ENCODE peak calls at places on chromosomes 6 and 20, in four cellular contexts. One of them, this sample, is unnamed. For H3K27me3, the result is how much of the 10 kb centered on the place peaks cover.

GRCh38 chr20:3681931-3682820 is at the start of gene ADAM33:
- DNase-seq in left ventricle myocardium inferior: peak
- DNase-seq in mesendoderm: no peak
- DNase-seq in heart right ventricle: peak
- DNase-seq in this sample: no peak

GRCh38 chr20:35317416-35317815 is 25.2 kb upstream of the FAM83C start:
- DNase-seq in left ventricle myocardium inferior: no peak
- DNase-seq in heart right ventricle: no peak
- DNase-seq in mesendoderm: no peak
- DNase-seq in this sample: no peak

GRCh38 chr6:74519172-74519571 is 686.7 kb downstream of the COL12A1 start:
- DNase-seq in heart right ventricle: no peak
- DNase-seq in mesendoderm: no peak
- DNase-seq in left ventricle myocardium inferior: no peak
- DNase-seq in this sample: no peak

GRCh38 chr6:107435798-107436197 is 23.6 kb downstream of the PDSS2 start:
- DNase-seq in mesendoderm: no peak
- DNase-seq in heart right ventricle: no peak
- DNase-seq in left ventricle myocardium inferior: no peak
- DNase-seq in this sample: no peak

GRCh38 chr6:129284225-129284624 is 401.3 kb downstream of the LAMA2 start:
- DNase-seq in left ventricle myocardium inferior: no peak
- DNase-seq in mesendoderm: no peak
- DNase-seq in heart right ventricle: no peak
- DNase-seq in this sample: no peak

GRCh38 chr20:32839227-32839981 is 19.3 kb upstream of the EFCAB8 start:
- DNase-seq in mesendoderm: no peak
- DNase-seq in left ventricle myocardium inferior: no peak
- DNase-seq in heart right ventricle: no peak
- DNase-seq in this sample: no peak

GRCh38 chr6:12014027-12014872 is 2.1 kb downstream of the HIVEP1 start:
- DNase-seq in mesendoderm: no peak
- DNase-seq in heart right ventricle: no peak
- DNase-seq in left ventricle myocardium inferior: no peak
- DNase-seq in this sample: peak

GRCh38 chr6:82270791-82271392 is 23.3 kb upstream of the IBTK start:
- DNase-seq in left ventricle myocardium inferior: no peak
- DNase-seq in mesendoderm: peak
- DNase-seq in heart right ventricle: no peak
- DNase-seq in this sample: peak

GRCh38 chr20:34997171-34997570 is 41.5 kb downstream of the MYH7B start:
- DNase-seq in left ventricle myocardium inferior: no peak
- DNase-seq in heart right ventricle: peak
- DNase-seq in mesendoderm: no peak
- DNase-seq in this sample: no peak

GRCh38 chr6:162999575-163000285 is 272.0 kb downstream of the PACRG start:
- DNase-seq in mesendoderm: no peak
- DNase-seq in heart right ventricle: no peak
- DNase-seq in left ventricle myocardium inferior: no peak
- DNase-seq in this sample: no peak

GRCh38 chr6:164286021-164286420 is 871.5 kb downstream of the QKI start:
- DNase-seq in heart right ventricle: no peak
- DNase-seq in mesendoderm: no peak
- DNase-seq in left ventricle myocardium inferior: no peak
- DNase-seq in this sample: no peak

GRCh38 chr6:151293621-151294020 is 53.9 kb downstream of the AKAP12 start:
- DNase-seq in mesendoderm: no peak
- DNase-seq in left ventricle myocardium inferior: no peak
- DNase-seq in heart right ventricle: no peak
- DNase-seq in this sample: no peak

GRCh38 chr6:148231572-148231971 is 111.1 kb upstream of the SASH1 start:
- DNase-seq in left ventricle myocardium inferior: no peak
- DNase-seq in heart right ventricle: no peak
- DNase-seq in mesendoderm: no peak
- DNase-seq in this sample: no peak

GRCh38 chr20:24842591-24843442 is 106.3 kb upstream of the CST7 start:
- DNase-seq in left ventricle myocardium inferior: no peak
- DNase-seq in heart right ventricle: no peak
- DNase-seq in mesendoderm: peak
- DNase-seq in this sample: no peak

GRCh38 chr20:46118481-46119020 is 437 bp downstream of the CD40 start:
- DNase-seq in left ventricle myocardium inferior: peak
- DNase-seq in mesendoderm: peak
- DNase-seq in heart right ventricle: peak
- DNase-seq in this sample: no peak

GRCh38 chr6:16805190-16805860 is 44.1 kb upstream of the ATXN1 start:
- DNase-seq in left ventricle myocardium inferior: no peak
- DNase-seq in mesendoderm: peak
- DNase-seq in heart right ventricle: no peak
- DNase-seq in this sample: no peak

GRCh38 chr20:17825949-17826843 is 126.4 kb downstream of the BANF2 start:
- DNase-seq in heart right ventricle: no peak
- DNase-seq in left ventricle myocardium inferior: no peak
- DNase-seq in mesendoderm: no peak
- DNase-seq in this sample: no peak

GRCh38 chr20:32390999-32391398 is 32.9 kb downstream of the ASXL1 start:
- DNase-seq in mesendoderm: no peak
- DNase-seq in left ventricle myocardium inferior: no peak
- DNase-seq in heart right ventricle: no peak
- DNase-seq in this sample: no peak

GRCh38 chr6:5851261-5851757 is 155.4 kb downstream of the NRN1 start:
- DNase-seq in mesendoderm: peak
- DNase-seq in heart right ventricle: peak
- DNase-seq in left ventricle myocardium inferior: peak
- DNase-seq in this sample: no peak

GRCh38 chr6:87731818-87732661 is 30.0 kb upstream of the AKIRIN2 start:
- DNase-seq in left ventricle myocardium inferior: peak
- DNase-seq in heart right ventricle: peak
- DNase-seq in mesendoderm: no peak
- DNase-seq in this sample: peak

GRCh38 chr20:15241696-15242095 is 904.3 kb upstream of the FLRT3 start:
- DNase-seq in heart right ventricle: no peak
- DNase-seq in left ventricle myocardium inferior: no peak
- DNase-seq in mesendoderm: no peak
- DNase-seq in this sample: no peak

GRCh38 chr20:7792131-7792869 is 148.0 kb downstream of the HAO1 start:
- DNase-seq in left ventricle myocardium inferior: no peak
- DNase-seq in heart right ventricle: no peak
- DNase-seq in mesendoderm: no peak
- DNase-seq in this sample: no peak

GRCh38 chr6:113089056-113089455 is 741.9 kb downstream of the RFPL4B start:
- DNase-seq in left ventricle myocardium inferior: no peak
- DNase-seq in mesendoderm: peak
- DNase-seq in heart right ventricle: no peak
- DNase-seq in this sample: no peak
- H3K4me3 ChIP-seq in left ventricle myocardium inferior: no peak
- H3K4me3 ChIP-seq in mesendoderm: no peak
- H3K4me3 ChIP-seq in heart right ventricle: no peak
- H3K4me3 ChIP-seq in this sample: no peak

GRCh38 chr6:707576-708236 is 14.8 kb upstream of the EXOC2 start:
- DNase-seq in left ventricle myocardium inferior: no peak
- DNase-seq in heart right ventricle: no peak
- DNase-seq in mesendoderm: no peak
- DNase-seq in this sample: peak

GRCh38 chr6:706819-707381 is 14.0 kb upstream of the EXOC2 start:
- DNase-seq in mesendoderm: no peak
- DNase-seq in left ventricle myocardium inferior: no peak
- DNase-seq in heart right ventricle: no peak
- DNase-seq in this sample: no peak

GRCh38 chr6:708237-708598 is 15.3 kb upstream of the EXOC2 start:
- DNase-seq in heart right ventricle: no peak
- DNase-seq in left ventricle myocardium inferior: no peak
- DNase-seq in mesendoderm: no peak
- DNase-seq in this sample: no peak

GRCh38 chr6:705047-705446 is 12.1 kb upstream of the EXOC2 start:
- DNase-seq in mesendoderm: no peak
- DNase-seq in heart right ventricle: no peak
- DNase-seq in left ventricle myocardium inferior: no peak
- DNase-seq in this sample: no peak

DNA sequence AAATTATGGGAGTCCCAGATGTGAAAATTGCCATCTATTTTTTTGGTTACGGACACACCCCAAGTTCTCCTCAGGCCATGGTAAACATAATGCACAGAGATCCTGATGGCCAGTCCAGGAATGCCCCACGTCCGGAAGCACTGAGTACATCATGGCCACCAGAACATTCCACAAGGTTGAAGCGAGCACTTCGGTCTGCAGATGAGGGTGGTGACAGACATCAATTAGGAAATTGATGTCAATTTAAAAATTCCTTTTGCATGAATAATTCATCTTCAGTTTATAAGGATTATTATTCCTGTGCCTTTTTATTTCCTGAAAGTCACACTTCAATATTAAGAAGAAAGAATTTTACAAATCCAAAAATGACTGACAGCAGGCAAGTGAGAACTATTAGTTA is 13.2 kb upstream of the EXOC2 start:
- DNase-seq in heart right ventricle: no peak
- DNase-seq in mesendoderm: no peak
- DNase-seq in left ventricle myocardium inferior: no peak
- DNase-seq in this sample: peak
- H3K27me3 ChIP-seq in heart right ventricle: under half
- H3K27me3 ChIP-seq in mesendoderm: under half
- H3K27me3 ChIP-seq in left ventricle myocardium inferior: under half
- H3K27me3 ChIP-seq in this sample: under half

GRCh38 chr20:10540636-10541493 is 105.8 kb downstream of the SLX4IP start:
- DNase-seq in heart right ventricle: no peak
- DNase-seq in mesendoderm: peak
- DNase-seq in left ventricle myocardium inferior: no peak
- DNase-seq in this sample: peak
- H3K4me3 ChIP-seq in heart right ventricle: no peak
- H3K4me3 ChIP-seq in mesendoderm: no peak
- H3K4me3 ChIP-seq in left ventricle myocardium inferior: no peak
- H3K4me3 ChIP-seq in this sample: no peak

GRCh38 chr6:149963462-149964242 is at the start of gene ULBP1:
- DNase-seq in left ventricle myocardium inferior: peak
- DNase-seq in heart right ventricle: peak
- DNase-seq in mesendoderm: peak
- DNase-seq in this sample: peak
- H3K27me3 ChIP-seq in left ventricle myocardium inferior: half or more
- H3K27me3 ChIP-seq in heart right ventricle: half or more
- H3K27me3 ChIP-seq in mesendoderm: under half
- H3K27me3 ChIP-seq in this sample: under half

GRCh38 chr20:48781634-48782033 is 46.2 kb downstream of the PREX1 start:
- DNase-seq in mesendoderm: no peak
- DNase-seq in left ventricle myocardium inferior: no peak
- DNase-seq in heart right ventricle: no peak
- DNase-seq in this sample: no peak

GRCh38 chr20:48783533-48784272 is 44.1 kb downstream of the PREX1 start:
- DNase-seq in heart right ventricle: no peak
- DNase-seq in mesendoderm: no peak
- DNase-seq in left ventricle myocardium inferior: no peak
- DNase-seq in this sample: peak

GRCh38 chr20:48784273-48784641 is 43.5 kb downstream of the PREX1 start:
- DNase-seq in left ventricle myocardium inferior: no peak
- DNase-seq in heart right ventricle: no peak
- DNase-seq in mesendoderm: no peak
- DNase-seq in this sample: peak

GRCh38 chr20:48782073-48782472 is 45.7 kb downstream of the PREX1 start:
- DNase-seq in heart right ventricle: no peak
- DNase-seq in mesendoderm: no peak
- DNase-seq in left ventricle myocardium inferior: no peak
- DNase-seq in this sample: no peak

DNA sequence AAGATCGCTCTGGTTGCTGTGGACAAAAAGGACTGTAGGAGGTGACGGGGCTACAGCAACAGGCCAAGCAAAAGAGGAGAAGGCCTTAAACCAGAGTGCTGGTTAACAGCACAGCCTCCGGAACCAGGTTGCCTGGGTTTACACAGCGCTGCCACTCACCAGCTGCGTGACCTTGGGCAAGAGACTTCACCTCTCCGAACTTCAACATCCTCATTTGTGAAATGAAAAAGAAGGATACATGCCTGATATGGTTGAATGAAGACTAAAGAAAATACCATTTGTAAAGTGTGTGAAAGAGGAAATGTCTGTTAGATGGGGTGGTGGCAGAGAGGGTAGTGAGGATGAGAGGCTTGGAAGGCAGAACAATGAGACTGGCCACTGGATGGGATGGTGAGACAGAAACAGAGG is 44.9 kb downstream of the PREX1 start:
- DNase-seq in heart right ventricle: no peak
- DNase-seq in left ventricle myocardium inferior: no peak
- DNase-seq in mesendoderm: no peak
- DNase-seq in this sample: no peak
- H3K4me3 ChIP-seq in heart right ventricle: no peak
- H3K4me3 ChIP-seq in left ventricle myocardium inferior: no peak
- H3K4me3 ChIP-seq in mesendoderm: no peak
- H3K4me3 ChIP-seq in this sample: no peak

DNA sequence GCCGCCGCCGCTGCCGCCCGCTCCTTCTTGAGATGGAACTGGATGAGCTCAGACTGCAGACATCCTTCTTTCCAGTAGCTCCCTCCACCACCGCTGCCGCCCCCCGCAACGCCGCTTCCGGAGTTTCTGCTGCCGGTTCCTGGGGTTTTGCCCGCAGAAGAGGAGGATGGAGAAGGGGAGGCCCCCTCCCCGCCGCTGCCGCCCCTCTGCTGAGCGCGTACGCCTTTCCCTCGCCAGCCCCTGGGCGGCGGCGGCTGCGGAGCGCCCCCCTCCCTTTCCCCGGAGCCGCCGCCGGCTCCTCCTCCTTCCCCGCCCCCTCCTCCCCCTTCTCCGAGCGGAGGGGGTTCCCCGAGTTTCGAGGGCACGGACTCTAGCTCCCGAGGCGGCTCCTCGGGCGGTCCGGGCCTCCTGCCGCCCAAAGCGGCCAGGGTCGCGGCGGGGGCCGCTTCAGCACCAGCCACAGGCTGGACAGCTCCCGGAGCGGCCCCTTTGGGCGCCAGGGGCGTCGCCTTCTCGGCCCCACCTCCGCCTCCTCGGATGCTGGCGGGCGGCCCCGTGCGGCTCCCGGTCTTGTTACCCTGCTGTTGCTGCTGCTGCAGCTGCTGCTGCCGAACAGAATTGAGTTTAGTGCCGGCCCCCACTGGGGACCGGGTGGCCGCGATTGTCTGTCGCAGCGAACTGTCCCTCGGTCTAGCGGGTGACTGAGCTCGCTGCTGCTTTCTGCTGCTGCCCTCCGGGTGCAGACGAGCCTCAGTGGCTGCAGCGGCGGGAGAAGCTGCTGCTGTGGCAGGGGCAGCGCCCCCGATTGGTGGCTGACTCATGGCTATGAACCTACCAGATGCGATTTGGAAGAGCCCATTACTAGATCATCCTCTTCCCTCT is 3.1 kb downstream of the MTCL3 start:
- DNase-seq in heart right ventricle: peak
- DNase-seq in left ventricle myocardium inferior: peak
- DNase-seq in mesendoderm: peak
- DNase-seq in this sample: peak
- H3K27me3 ChIP-seq in heart right ventricle: half or more
- H3K27me3 ChIP-seq in left ventricle myocardium inferior: half or more
- H3K27me3 ChIP-seq in mesendoderm: under half
- H3K27me3 ChIP-seq in this sample: under half

GRCh38 chr6:101402618-101403002 is 9.1 kb downstream of the GRIK2 start:
- DNase-seq in heart right ventricle: peak
- DNase-seq in mesendoderm: peak
- DNase-seq in left ventricle myocardium inferior: no peak
- DNase-seq in this sample: no peak
- H3K4me3 ChIP-seq in heart right ventricle: peak
- H3K4me3 ChIP-seq in mesendoderm: no peak
- H3K4me3 ChIP-seq in left ventricle myocardium inferior: peak
- H3K4me3 ChIP-seq in this sample: no peak

GRCh38 chr6:31943742-31944141 is 2.2 kb upstream of the CFB start:
- DNase-seq in heart right ventricle: no peak
- DNase-seq in mesendoderm: no peak
- DNase-seq in left ventricle myocardium inferior: no peak
- DNase-seq in this sample: no peak
- H3K27me3 ChIP-seq in heart right ventricle: under half
- H3K27me3 ChIP-seq in mesendoderm: under half
- H3K27me3 ChIP-seq in left ventricle myocardium inferior: under half
- H3K27me3 ChIP-seq in this sample: under half

GRCh38 chr6:117549606-117550005 is 52.7 kb downstream of the GOPC start:
- DNase-seq in left ventricle myocardium inferior: no peak
- DNase-seq in mesendoderm: no peak
- DNase-seq in heart right ventricle: no peak
- DNase-seq in this sample: no peak
- H3K4me3 ChIP-seq in left ventricle myocardium inferior: no peak
- H3K4me3 ChIP-seq in mesendoderm: no peak
- H3K4me3 ChIP-seq in heart right ventricle: no peak
- H3K4me3 ChIP-seq in this sample: no peak

This sample was measured in SJSA1.